ENCODE peak calls at places on chromosome 7, in ten cellular contexts. E is HL-60, P is Panc1, D is HCT116, Z is transverse colon, H is SK-N-SH, L is K562, T is sigmoid colon, N is endothelial cell of umbilical vein, A is GM12892. K is an unnamed sample.

GRCh38 chr7:93476491-93477344 is 97.8 kb downstream of the CALCR start:
- DNase-seq in E (no peak), P (no peak), D (no peak), Z (no peak), H (no peak), L (no peak), T (no peak), N (no peak), A (no peak), K (no peak)

GRCh38 chr7:5077740-5078139 is 32.1 kb downstream of the RBAK start:
- DNase-seq in E (no peak), P (no peak), D (no peak), Z (no peak), H (peak), L (no peak), T (no peak), N (peak), A (no peak), K (no peak)

GRCh38 chr7:75715864-75716263 is 22.9 kb downstream of the HIP1 start:
- DNase-seq in E (no peak), P (no peak), D (no peak), Z (no peak), H (no peak), L (no peak), T (no peak), N (no peak), A (no peak), K (no peak)

GRCh38 chr7:19663816-19664531 is 44.9 kb downstream of the POLR1F start:
- DNase-seq in E (no peak), P (no peak), D (no peak), Z (no peak), H (no peak), L (no peak), T (no peak), N (no peak), A (peak), K (peak)

GRCh38 chr7:74454948-74455804 is 1.5 kb downstream of the GTF2IRD1 start:
- DNase-seq in E (no peak), P (no peak), D (no peak), Z (peak), H (peak), L (peak), T (no peak), N (no peak), A (no peak), K (no peak)

GRCh38 chr7:73448609-73449008 is 15.0 kb downstream of the FZD9 start:
- DNase-seq in E (no peak), P (no peak), D (no peak), Z (no peak), H (no peak), L (no peak), T (no peak), N (no peak), A (no peak), K (no peak)

GRCh38 chr7:55435466-55435865 is 70.3 kb downstream of the LANCL2 start:
- DNase-seq in E (no peak), P (no peak), D (no peak), Z (no peak), H (no peak), L (no peak), T (no peak), N (no peak), A (no peak), K (no peak)

GRCh38 chr7:47852330-47853245 is 95.7 kb downstream of the PKD1L1 start:
- DNase-seq in E (no peak), P (no peak), D (no peak), Z (no peak), H (peak), L (no peak), T (no peak), N (no peak), A (no peak), K (no peak)

GRCh38 chr7:18978108-18978495 is 139.3 kb downstream of the TWIST1 start:
- DNase-seq in E (no peak), P (no peak), D (peak), Z (no peak), H (no peak), L (no peak), T (no peak), N (peak), A (no peak), K (no peak)

GRCh38 chr7:50707607-50708006 is 75.1 kb downstream of the GRB10 start:
- DNase-seq in E (no peak), P (no peak), D (no peak), Z (no peak), H (no peak), L (no peak), T (no peak), N (no peak), A (no peak), K (no peak)

GRCh38 chr7:20598479-20599419 is 16.7 kb upstream of the ABCB5 start:
- DNase-seq in E (peak), P (peak), D (peak), Z (no peak), H (peak), L (peak), T (no peak), N (peak), A (no peak), K (peak)

GRCh38 chr7:157389951-157390730 is 53.3 kb downstream of the DNAJB6 start:
- DNase-seq in E (peak), P (no peak), D (no peak), Z (no peak), H (no peak), L (no peak), T (no peak), N (no peak), A (no peak), K (no peak)

GRCh38 chr7:122803323-122803722 is 82.9 kb downstream of the CADPS2 start:
- DNase-seq in E (no peak), P (no peak), D (peak), Z (no peak), H (no peak), L (no peak), T (no peak), N (peak), A (no peak), K (no peak)

GRCh38 chr7:127713006-127713405 is 61.0 kb downstream of the SND1 start:
- DNase-seq in E (no peak), P (no peak), D (no peak), Z (no peak), H (no peak), L (no peak), T (no peak), N (no peak), A (no peak), K (no peak)

GRCh38 chr7:24572014-24572413 is 1.2 kb upstream of the PALS2 start:
- DNase-seq in E (no peak), P (no peak), D (no peak), Z (no peak), H (no peak), L (no peak), T (no peak), N (no peak), A (no peak), K (no peak)

GRCh38 chr7:28207486-28208158 is 27.0 kb upstream of the JAZF1 start:
- DNase-seq in E (no peak), P (no peak), D (no peak), Z (no peak), H (no peak), L (no peak), T (no peak), N (peak), A (no peak), K (no peak)

GRCh38 chr7:12802070-12802469 is 114.6 kb downstream of the ARL4A start:
- DNase-seq in E (no peak), P (no peak), D (peak), Z (peak), H (no peak), L (peak), T (no peak), N (peak), A (no peak), K (no peak)

GRCh38 chr7:314853-315252 is 24.9 kb downstream of the FOXL3 start:
- DNase-seq in E (no peak), P (no peak), D (no peak), Z (no peak), H (no peak), L (no peak), T (no peak), N (no peak), A (no peak), K (no peak)
- TF ChIP-seq POLR2AphosphoS5 in E (no peak), P (no peak), D (no peak), Z (no peak), H (no peak), L (no peak), T (no peak), N (no peak), A (no peak), K (no peak)

DNA sequence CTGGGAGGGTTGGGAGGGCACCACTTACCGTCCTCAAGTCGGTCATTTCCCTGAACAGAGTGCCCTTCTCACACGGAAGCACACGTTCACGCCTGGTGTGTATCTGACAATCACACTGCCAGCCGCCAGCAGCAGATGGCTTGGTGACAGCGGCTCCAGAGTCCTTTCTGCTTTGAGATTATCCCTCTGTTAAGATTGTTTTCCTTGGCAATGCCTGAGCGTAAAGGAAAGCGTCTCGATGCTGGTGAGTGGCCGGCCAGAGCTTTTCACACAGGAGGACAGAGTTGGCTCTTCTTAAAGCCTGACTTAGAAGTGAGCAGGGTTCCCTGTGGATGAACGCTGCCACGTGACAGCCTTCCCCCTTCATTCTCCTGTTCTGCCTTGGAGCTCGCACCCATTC is 22.0 kb upstream of the PRKAR1B start:
- DNase-seq in E (no peak), P (no peak), D (no peak), Z (no peak), H (peak), L (no peak), T (peak), N (peak), A (no peak), K (no peak)
- TF ChIP-seq POLR2AphosphoS5 in E (no peak), P (no peak), D (no peak), Z (no peak), H (no peak), L (no peak), T (no peak), N (no peak), A (no peak), K (no peak)

GRCh38 chr7:138891446-138891810 is 89.8 kb downstream of the KIAA1549 start:
- DNase-seq in E (no peak), P (no peak), D (no peak), Z (no peak), H (peak), L (no peak), T (no peak), N (no peak), A (no peak), K (no peak)
- TF ChIP-seq POLR2AphosphoS5 in E (no peak), P (no peak), D (no peak), Z (no peak), H (peak), L (no peak), T (no peak), N (no peak), A (no peak), K (no peak)

DNA sequence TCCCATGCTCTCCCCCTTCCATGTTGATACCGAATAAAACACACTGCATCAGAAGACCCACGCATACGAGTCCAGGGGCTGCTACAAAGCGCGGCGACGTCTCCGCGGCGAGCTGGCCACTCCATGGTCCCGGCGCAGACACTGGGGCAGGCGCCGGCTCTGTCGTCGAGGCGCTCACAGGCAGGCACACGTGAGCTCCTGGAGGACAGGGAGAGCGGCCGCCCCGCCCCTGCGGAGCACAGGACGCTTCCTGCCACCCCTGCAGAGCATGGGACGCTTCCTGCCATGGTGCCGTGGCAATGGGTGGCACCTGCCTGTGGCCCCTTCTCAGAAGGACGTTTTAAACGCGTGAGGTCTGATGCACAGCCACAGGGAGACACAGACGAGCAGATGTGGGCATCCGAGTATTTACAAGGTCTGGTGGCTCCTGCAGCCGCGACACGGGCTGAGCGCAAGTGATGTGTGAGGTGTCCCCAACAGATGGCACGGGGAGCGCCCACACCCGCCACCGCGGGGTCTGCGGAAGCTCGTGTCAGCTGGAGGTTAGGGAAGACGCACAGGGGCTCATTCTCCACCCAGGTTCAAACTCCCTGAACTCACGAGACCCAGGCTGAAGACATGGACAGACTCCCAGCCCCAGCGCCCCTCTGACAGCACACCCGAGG is 21.4 kb upstream of the GPR146 start:
- DNase-seq in E (no peak), P (no peak), D (no peak), Z (peak), H (no peak), L (no peak), T (no peak), N (no peak), A (no peak), K (no peak)
- TF ChIP-seq POLR2AphosphoS5 in E (no peak), P (no peak), D (no peak), Z (no peak), H (no peak), L (no peak), T (no peak), N (no peak), A (peak), K (no peak)

DNA sequence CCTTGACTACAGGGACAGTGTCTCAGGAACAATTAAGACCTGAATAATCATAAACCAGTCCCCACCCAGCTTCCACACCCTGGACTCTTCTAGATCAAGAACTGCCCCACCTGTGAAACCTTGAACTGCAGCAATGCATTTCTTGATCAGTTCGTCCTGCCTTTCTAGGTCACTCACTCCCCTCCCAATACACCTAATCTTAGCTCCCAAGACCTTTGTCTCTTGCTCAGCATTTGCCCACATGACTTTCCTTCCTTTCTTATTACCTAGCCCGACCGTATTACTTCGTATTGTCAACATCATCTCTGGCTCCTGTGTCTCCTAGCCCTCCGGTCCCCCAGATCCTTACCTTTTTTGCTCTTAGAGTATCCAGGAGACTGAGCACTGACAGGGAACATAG is 5.5 kb upstream of the NAMPT start:
- DNase-seq in E (no peak), P (no peak), D (no peak), Z (peak), H (no peak), L (no peak), T (no peak), N (no peak), A (no peak), K (no peak)
- TF ChIP-seq POLR2AphosphoS5 in E (no peak), P (no peak), D (no peak), Z (peak), H (no peak), L (no peak), T (no peak), N (no peak), A (no peak), K (no peak)

GRCh38 chr7:25950488-25951413 is 201.2 kb upstream of the NFE2L3 start:
- DNase-seq in E (peak), P (no peak), D (peak), Z (peak), H (peak), L (peak), T (peak), N (peak), A (peak), K (peak)
- TF ChIP-seq POLR2AphosphoS5 in E (peak), P (no peak), D (no peak), Z (no peak), H (no peak), L (peak), T (no peak), N (no peak), A (no peak), K (no peak)

GRCh38 chr7:131581241-131582157 is 25.1 kb upstream of the PODXL start:
- DNase-seq in E (no peak), P (no peak), D (no peak), Z (no peak), H (no peak), L (no peak), T (peak), N (peak), A (no peak), K (no peak)
- TF ChIP-seq POLR2AphosphoS5 in E (no peak), P (no peak), D (no peak), Z (no peak), H (no peak), L (no peak), T (no peak), N (no peak), A (no peak), K (no peak)

GRCh38 chr7:44799939-44800338 is 3.5 kb downstream of the PPIA start:
- DNase-seq in E (no peak), P (no peak), D (no peak), Z (no peak), H (no peak), L (no peak), T (no peak), N (no peak), A (no peak), K (no peak)

GRCh38 chr7:44801890-44802289 is 5.4 kb downstream of the PPIA start:
- DNase-seq in E (no peak), P (no peak), D (no peak), Z (no peak), H (no peak), L (no peak), T (no peak), N (no peak), A (no peak), K (no peak)

GRCh38 chr7:44798649-44799275 is 2.3 kb downstream of the PPIA start:
- DNase-seq in E (no peak), P (no peak), D (no peak), Z (no peak), H (no peak), L (no peak), T (no peak), N (no peak), A (no peak), K (no peak)

GRCh38 chr7:44805950-44806349 is 9.5 kb downstream of the PPIA start:
- DNase-seq in E (no peak), P (no peak), D (no peak), Z (no peak), H (no peak), L (no peak), T (no peak), N (no peak), A (no peak), K (no peak)

DNA sequence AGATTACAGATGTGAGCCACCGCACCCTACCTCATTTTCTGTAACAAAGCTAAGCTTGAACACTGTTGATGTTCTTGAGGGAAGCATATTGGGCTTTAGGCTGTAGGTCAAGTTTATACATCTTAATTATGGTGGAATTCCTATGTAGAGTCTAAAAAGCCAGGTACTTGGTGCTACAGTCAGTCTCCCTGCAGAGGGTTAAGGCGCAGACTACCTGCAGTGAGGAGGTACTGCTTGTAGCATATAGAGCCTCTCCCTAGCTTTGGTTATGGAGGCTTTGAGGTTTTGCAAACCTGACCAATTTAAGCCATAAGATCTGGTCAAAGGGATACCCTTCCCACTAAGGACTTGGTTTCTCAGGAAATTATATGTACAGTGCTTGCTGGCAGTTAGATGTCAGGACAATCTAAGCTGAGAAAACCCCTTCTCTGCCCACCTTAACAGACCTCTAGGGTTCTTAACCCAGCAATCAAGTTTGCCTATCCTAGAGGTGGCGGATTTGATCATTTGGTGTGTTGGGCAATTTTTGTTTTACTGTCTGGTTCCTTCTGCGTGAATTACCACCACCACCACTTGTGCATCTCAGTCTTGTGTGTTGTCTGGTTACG is 6.0 kb downstream of the PPIA start:
- DNase-seq in E (no peak), P (no peak), D (no peak), Z (no peak), H (no peak), L (no peak), T (no peak), N (no peak), A (no peak), K (no peak)
- TF ChIP-seq POLR2AphosphoS5 in E (peak), P (peak), D (peak), Z (no peak), H (peak), L (peak), T (no peak), N (peak), A (peak), K (peak)